ENCODE peak calls at places on chromosome 22, in five cellular contexts. A is NCI-H1105 treated with DMSO at 0.1 percent for 48 hours, O is anterior cingulate cortex, V is smooth muscle cell of the brain vasculature, U is astrocyte of the spinal cord. L is an unnamed sample.

GRCh38 chr22:20889025-20889704 is 28.0 kb upstream of the CRKL start:
- DNase-seq in U (no peak), V (no peak), A (no peak), O (no peak), L (no peak)

GRCh38 chr22:38724926-38725571 is 19.3 kb downstream of the GTPBP1 start:
- DNase-seq in A (peak), U (peak), V (no peak), O (no peak), L (no peak)

GRCh38 chr22:25942126-25942988 is 200.4 kb downstream of the MYO18B start:
- DNase-seq in O (no peak), U (no peak), A (no peak), V (no peak), L (no peak)

GRCh38 chr22:36544107-36544620 is 15.2 kb upstream of the EIF3D start:
- DNase-seq in V (no peak), U (no peak), A (no peak), O (no peak), L (no peak)

GRCh38 chr22:37184380-37184755 is 3.7 kb downstream of the C1QTNF6 start:
- DNase-seq in V (no peak), U (no peak), O (no peak), A (no peak), L (no peak)

GRCh38 chr22:47954107-47954506 is 1191.7 kb downstream of the TBC1D22A start:
- DNase-seq in V (no peak), O (no peak), A (no peak), U (no peak), L (no peak)

GRCh38 chr22:42613869-42614268 is 814 bp downstream of the POLDIP3 start:
- DNase-seq in V (no peak), U (no peak), A (peak), O (no peak), L (no peak)

GRCh38 chr22:46363611-46364321 is 28.3 kb downstream of the TRMU start:
- DNase-seq in A (no peak), U (no peak), V (no peak), O (no peak), L (no peak)

GRCh38 chr22:22558972-22559603 is at the start of gene PRAME:
- DNase-seq in V (no peak), O (no peak), A (peak), U (no peak), L (no peak)

GRCh38 chr22:20206709-20207215 is 55.9 kb upstream of the CCDC188 start:
- DNase-seq in V (no peak), A (no peak), O (no peak), U (no peak), L (no peak)

GRCh38 chr22:45533731-45534130 is 31.0 kb downstream of the FBLN1 start:
- DNase-seq in V (no peak), A (peak), O (no peak), U (no peak), L (no peak)

GRCh38 chr22:35777335-35777975 is 59.8 kb downstream of the APOL5 start:
- DNase-seq in O (no peak), A (no peak), U (peak), V (no peak), L (peak)

GRCh38 chr22:46572911-46573780 is 35.7 kb upstream of the CELSR1 start:
- DNase-seq in O (no peak), V (no peak), U (no peak), A (no peak), L (no peak)

GRCh38 chr22:36732609-36733008 is 29.1 kb upstream of the CACNG2 start:
- DNase-seq in U (no peak), A (no peak), O (no peak), V (no peak), L (no peak)

GRCh38 chr22:20610243-20610686 is 102.9 kb downstream of the MED15 start:
- DNase-seq in A (no peak), V (no peak), O (no peak), U (no peak), L (no peak)

GRCh38 chr22:45103756-45104155 is 60.0 kb upstream of the NUP50 start:
- DNase-seq in U (no peak), O (no peak), V (no peak), A (no peak), L (no peak)

GRCh38 chr22:32788884-32789624 is 12.5 kb upstream of the TIMP3 start:
- DNase-seq in U (peak), O (no peak), V (no peak), A (no peak), L (no peak)

L was measured in non-pigmented ciliary epithelial cell.